ENCODE peak calls at places on chromosomes 12 and 14, in seven cellular contexts. V, Y, I, J, A, N and O are unnamed samples.

GRCh38 chr12:47769234-47770085 is 3.6 kb upstream of the SLC48A1 start:
- DNase-seq in J (no peak), V (no peak), N (no peak), I (no peak), A (no peak), Y (no peak), O (no peak)

GRCh38 chr14:24299255-24300191 is at the start of the genes DHRS1 and NOP9:
- DNase-seq in A (peak), N (peak), V (peak), Y (peak), I (peak), J (peak), O (peak)

GRCh38 chr12:104165801-104166200 is 27.8 kb upstream of the NFYB start:
- DNase-seq in I (no peak), Y (no peak), N (no peak), V (no peak), A (no peak), J (no peak), O (no peak)

GRCh38 chr14:72594099-72594901 is 299.6 kb downstream of the DPF3 start:
- DNase-seq in N (no peak), Y (no peak), V (no peak), I (no peak), A (no peak), J (no peak), O (no peak)

GRCh38 chr14:103133213-103134140 is 10.2 kb downstream of the TNFAIP2 start:
- DNase-seq in A (no peak), I (no peak), Y (no peak), V (no peak), N (no peak), J (no peak), O (no peak)

GRCh38 chr12:66168410-66168809 is 1.4 kb downstream of the TMBIM4 start:
- DNase-seq in I (no peak), J (no peak), V (no peak), N (no peak), A (no peak), Y (no peak), O (no peak)

GRCh38 chr14:22200977-22201605 is 387.9 kb downstream of the DAD1 start:
- DNase-seq in A (no peak), J (peak), Y (no peak), V (no peak), N (no peak), I (no peak), O (no peak)

GRCh38 chr14:103103461-103104388 is 9.2 kb downstream of the EXOC3L4 start:
- DNase-seq in J (peak), N (no peak), I (peak), V (no peak), A (peak), Y (no peak), O (peak)

GRCh38 chr12:98821232-98821631 is 176.1 kb downstream of the APAF1 start:
- DNase-seq in I (peak), V (no peak), N (no peak), J (no peak), Y (no peak), A (no peak), O (no peak)
- TF ChIP-seq CTCF in I (no peak), V (no peak), N (no peak), J (no peak), Y (no peak), A (no peak), O (no peak)

GRCh38 chr14:101739446-101740141 is 21.9 kb upstream of the PPP2R5C start:
- DNase-seq in A (no peak), N (no peak), Y (no peak), I (no peak), V (no peak), J (no peak), O (no peak)

GRCh38 chr14:101736585-101736984 is 24.9 kb upstream of the PPP2R5C start:
- DNase-seq in Y (no peak), J (no peak), I (no peak), N (no peak), A (no peak), V (no peak), O (no peak)

GRCh38 chr14:101736071-101736470 is 25.4 kb upstream of the PPP2R5C start:
- DNase-seq in V (no peak), I (no peak), A (no peak), Y (no peak), N (no peak), J (no peak), O (no peak)

GRCh38 chr14:101738921-101739320 is 22.6 kb upstream of the PPP2R5C start:
- DNase-seq in A (no peak), I (no peak), N (no peak), V (no peak), J (no peak), Y (no peak), O (no peak)

DNA sequence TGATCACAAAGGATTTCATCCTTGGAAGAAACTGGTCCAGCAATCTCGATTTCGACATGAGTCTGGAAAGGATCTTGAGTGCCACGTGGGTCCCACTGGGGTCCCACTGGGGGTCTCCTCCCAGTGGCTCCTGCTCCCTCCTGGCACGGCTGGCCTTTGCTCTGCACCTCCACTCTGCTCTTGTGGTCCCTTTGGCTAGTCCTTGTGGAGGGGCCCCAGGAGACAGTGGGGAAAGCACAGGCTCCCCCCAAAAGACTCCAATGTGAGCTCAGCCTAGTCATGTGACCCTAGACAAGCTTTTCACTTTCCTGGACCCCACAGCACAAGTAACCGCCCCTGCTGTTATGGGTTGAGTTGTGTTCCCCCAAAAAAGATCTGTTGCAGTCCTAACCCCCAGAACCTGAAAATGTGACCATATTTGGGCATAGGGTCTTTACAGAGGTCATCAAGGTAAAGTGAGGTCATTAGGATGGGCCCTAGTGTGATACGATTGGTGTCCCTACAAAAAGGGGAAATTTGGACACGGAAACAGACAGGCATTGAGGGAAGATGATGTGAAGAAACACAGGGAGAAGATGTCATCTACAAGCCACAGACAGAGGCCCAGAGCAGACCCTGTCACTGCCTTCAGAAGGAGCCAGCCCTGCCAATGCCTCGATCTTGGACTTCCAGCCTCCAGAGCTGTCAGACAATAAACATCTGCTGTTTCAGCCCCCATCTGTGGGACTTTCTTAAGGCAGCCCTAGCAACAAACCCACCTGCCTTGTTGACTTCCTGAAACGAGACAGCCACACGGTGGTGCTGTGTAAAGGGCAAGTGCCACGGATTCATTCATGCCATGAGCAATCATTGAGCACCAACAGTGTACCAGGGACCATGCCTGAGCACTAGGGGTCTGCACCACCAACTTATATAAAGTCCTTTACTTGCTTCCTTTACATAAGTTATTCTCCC is 23.8 kb upstream of the PPP2R5C start:
- DNase-seq in Y (no peak), V (no peak), N (no peak), A (no peak), J (no peak), I (no peak), O (no peak)
- TF ChIP-seq CTCF in Y (no peak), V (no peak), N (no peak), A (no peak), J (no peak), I (peak), O (peak)

DNA sequence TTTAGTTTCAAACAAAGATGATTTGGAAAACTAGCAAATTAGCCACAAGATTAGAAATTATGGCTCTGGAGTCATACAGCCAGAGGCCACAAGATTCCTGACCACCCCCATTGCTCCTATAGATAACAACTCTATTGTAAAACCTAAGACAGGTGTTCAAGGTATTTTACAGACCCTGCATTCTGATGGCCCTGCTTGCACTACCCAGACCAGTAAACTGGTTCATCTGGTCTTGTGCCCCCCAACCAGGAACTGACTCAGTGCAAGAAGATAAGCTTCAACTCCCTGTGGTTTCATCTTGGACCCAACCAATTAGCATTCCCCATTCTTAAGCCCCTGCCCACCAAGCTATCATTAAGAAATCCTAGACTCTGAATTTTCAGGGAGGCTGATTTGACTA is 125.0 kb downstream of the CCDC60 start:
- DNase-seq in J (no peak), A (no peak), V (no peak), Y (no peak), N (no peak), I (no peak), O (no peak)
- TF ChIP-seq CTCF in J (no peak), A (no peak), V (no peak), Y (no peak), N (no peak), I (no peak), O (no peak)

GRCh38 chr12:51891843-51892242 is 3.9 kb downstream of the ANKRD33 start:
- DNase-seq in Y (no peak), I (no peak), A (no peak), J (peak), V (no peak), N (no peak), O (no peak)
- TF ChIP-seq CTCF in Y (no peak), I (peak), A (peak), J (peak), V (peak), N (peak), O (no peak)